ENCODE peak calls at places on chromosome 16, in four cellular contexts. T is IMR-90, N is mucosa of descending colon, W is hepatocyte. Z is an unnamed sample.

GRCh38 chr16:16144416-16144815 is 78.9 kb downstream of the ABCC6 start:
- DNase-seq in N (no peak), W (no peak), T (no peak), Z (no peak)

GRCh38 chr16:30700971-30701370 is 2.0 kb downstream of the SRCAP start:
- DNase-seq in T (no peak), W (no peak), N (no peak), Z (no peak)

GRCh38 chr16:10114411-10114810 is 67.8 kb downstream of the GRIN2A start:
- DNase-seq in T (no peak), W (no peak), N (no peak), Z (no peak)

GRCh38 chr16:49754495-49755290 is 101.2 kb downstream of the ZNF423 start:
- DNase-seq in N (peak), T (no peak), W (peak), Z (peak)

GRCh38 chr16:78768226-78768625 is 668.8 kb downstream of the WWOX start:
- DNase-seq in W (no peak), T (no peak), N (no peak), Z (no peak)

GRCh38 chr16:62089715-62090114 is 53.5 kb upstream of the CDH8 start:
- DNase-seq in W (no peak), N (no peak), T (no peak), Z (no peak)

GRCh38 chr16:80265624-80266306 is 275.0 kb upstream of the DYNLRB2 start:
- DNase-seq in T (peak), N (peak), W (peak), Z (peak)

GRCh38 chr16:12158428-12158827 is 181.9 kb downstream of the SNX29 start:
- DNase-seq in T (peak), N (no peak), W (no peak), Z (no peak)

GRCh38 chr16:15950167-15950854 is 895 bp downstream of the ABCC1 start:
- DNase-seq in W (peak), N (peak), T (peak), Z (peak)

GRCh38 chr16:21277927-21278706 is at the start of gene CRYM:
- DNase-seq in W (peak), T (no peak), N (peak), Z (peak)

GRCh38 chr16:87375426-87376135 is 8.0 kb downstream of the FBXO31 start:
- DNase-seq in T (peak), W (no peak), N (no peak), Z (no peak)

GRCh38 chr16:30769379-30770089 is 7.4 kb downstream of the RNF40 start:
- DNase-seq in W (no peak), N (no peak), T (no peak), Z (no peak)

GRCh38 chr16:57341062-57341440 is 17.5 kb upstream of the CCL22 start:
- DNase-seq in T (no peak), W (no peak), N (no peak), Z (no peak)
- TF ChIP-seq CTCF in T (no peak), W (no peak), N (no peak), Z (no peak)

DNA sequence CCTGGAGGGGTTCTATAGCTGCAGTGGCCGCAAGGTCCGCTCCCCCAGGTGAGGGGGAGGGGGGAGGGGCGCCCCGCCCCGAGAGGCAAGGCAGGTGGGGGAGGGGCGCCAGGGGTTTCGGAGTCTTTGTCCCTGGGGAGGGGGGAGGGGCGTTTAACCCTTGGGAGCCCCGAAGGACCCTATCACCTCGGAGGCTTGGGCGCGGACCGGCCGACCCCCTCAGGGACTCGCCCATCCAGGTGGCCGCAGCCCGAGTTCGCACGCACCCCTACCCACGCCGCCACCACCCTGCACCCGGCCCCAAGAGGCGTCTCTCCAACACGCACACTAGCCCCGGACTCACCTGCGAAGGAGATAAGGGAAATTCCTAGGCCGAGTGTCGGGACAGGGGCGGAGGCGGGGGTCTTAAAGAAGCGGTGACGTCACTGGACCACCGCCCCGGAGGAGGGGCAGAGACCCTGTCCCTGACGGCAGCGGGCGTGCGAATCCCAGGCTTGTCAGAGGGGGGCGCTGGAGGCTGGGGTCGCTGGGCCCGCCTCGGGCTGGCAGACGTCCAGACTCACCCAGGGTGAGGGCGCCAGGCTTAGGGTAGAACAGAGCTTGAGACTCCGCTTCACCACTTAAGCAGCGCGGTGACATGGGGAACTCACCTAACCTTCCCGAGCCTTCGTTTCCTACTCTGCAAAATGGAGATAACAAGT is at the start of gene CLDN6:
- DNase-seq in N (no peak), T (no peak), W (peak), Z (no peak)
- TF ChIP-seq CTCF in N (no peak), T (peak), W (peak), Z (no peak)

GRCh38 chr16:56316545-56316944 is 108.8 kb downstream of the AMFR start:
- DNase-seq in T (no peak), N (no peak), W (no peak), Z (no peak)
- TF ChIP-seq CTCF in T (no peak), N (no peak), W (no peak), Z (no peak)

GRCh38 chr16:71356051-71356740 is 2.3 kb upstream of the CALB2 start:
- DNase-seq in W (no peak), N (no peak), T (no peak), Z (no peak)

GRCh38 chr16:71358464-71359031 is at the start of gene CALB2:
- DNase-seq in T (peak), W (peak), N (peak), Z (peak)

GRCh38 chr16:71359431-71359830 is 908 bp downstream of the CALB2 start:
- DNase-seq in W (no peak), N (no peak), T (no peak), Z (no peak)

GRCh38 chr16:71360378-71360777 is 1.9 kb downstream of the CALB2 start:
- DNase-seq in T (peak), N (no peak), W (peak), Z (no peak)

DNA sequence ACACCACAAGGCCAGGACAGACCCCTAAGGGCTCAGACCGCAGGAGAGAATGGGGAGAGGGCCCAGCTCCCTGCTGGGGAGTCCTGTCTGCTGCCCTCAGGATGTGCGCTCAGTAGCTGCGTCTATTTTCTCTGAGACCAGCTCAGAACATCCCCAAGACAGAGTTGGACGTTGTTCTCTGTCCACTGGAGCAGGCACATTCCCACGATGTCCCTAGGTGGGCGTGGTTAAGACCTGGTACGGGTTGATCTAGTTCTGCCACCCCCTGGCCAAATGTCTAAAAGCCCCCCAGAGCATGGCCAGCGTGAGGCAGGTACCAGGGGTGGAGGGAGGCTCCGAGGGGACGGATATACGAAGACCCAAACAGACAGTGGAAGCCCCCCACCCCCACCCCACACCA is 842 bp upstream of the CALB2 start:
- DNase-seq in T (no peak), N (no peak), W (no peak), Z (no peak)
- TF ChIP-seq CTCF in T (no peak), N (no peak), W (no peak), Z (no peak)

GRCh38 chr16:47666434-47666833 is 205.3 kb downstream of the PHKB start:
- DNase-seq in N (no peak), T (no peak), W (no peak), Z (no peak)

GRCh38 chr16:47667956-47668355 is 206.8 kb downstream of the PHKB start:
- DNase-seq in N (no peak), T (peak), W (no peak), Z (no peak)

GRCh38 chr16:47660540-47660939 is 199.4 kb downstream of the PHKB start:
- DNase-seq in N (no peak), T (no peak), W (no peak), Z (no peak)

GRCh38 chr16:47664653-47665325 is 203.7 kb downstream of the PHKB start:
- DNase-seq in N (peak), T (peak), W (peak), Z (peak)
- TF ChIP-seq CTCF in N (no peak), T (no peak), W (no peak), Z (no peak)

GRCh38 chr16:1823821-1824220 is 2.8 kb downstream of the HAGH start:
- DNase-seq in N (peak), W (peak), T (peak), Z (no peak)
- TF ChIP-seq CTCF in N (no peak), W (peak), T (peak), Z (no peak)

GRCh38 chr16:8194795-8195194 is 395.5 kb downstream of the TMEM114 start:
- DNase-seq in N (peak), T (no peak), W (peak), Z (no peak)
- TF ChIP-seq CTCF in N (no peak), T (no peak), W (peak), Z (no peak)

GRCh38 chr16:3021449-3022207 is 1.5 kb downstream of the TNFRSF12A start:
- DNase-seq in N (peak), W (peak), T (peak), Z (peak)
- TF ChIP-seq CTCF in N (no peak), W (peak), T (peak), Z (no peak)

Z was measured in colonic mucosa.